ENCODE peak calls at places on chromosomes 7 and 10, in nine cellular contexts. T is naive thymus-derived CD4-positive, alpha-beta T cell; M is gastrocnemius medialis; Q is mammary epithelial cell; G is tibial artery; F is heart right ventricle; A is IMR-90; I is foreskin keratinocyte; D is tibial nerve. H is an unnamed sample. For H3K4me1, the result is how much of the 10 kb centered on the place peaks cover.

GRCh38 chr10:114694735-114695134 is 36.7 kb upstream of the ABLIM1 start:
- DNase-seq in T (peak), M (no peak), Q (no peak), G (no peak), F (no peak), A (no peak), I (no peak), D (no peak), H (no peak)

GRCh38 chr10:81303656-81304055 is 571.3 kb upstream of the NRG3 start:
- DNase-seq in T (no peak), M (no peak), Q (peak), G (no peak), F (no peak), A (no peak), I (no peak), D (no peak), H (no peak)

GRCh38 chr10:26839966-26840627 is 20.7 kb downstream of the ABI1 start:
- DNase-seq in T (no peak), M (no peak), Q (no peak), G (no peak), F (no peak), A (peak), I (no peak), D (no peak), H (no peak)

GRCh38 chr7:44633254-44634186 is 27.1 kb downstream of the OGDH start:
- DNase-seq in T (peak), M (peak), Q (peak), G (peak), F (peak), A (peak), I (peak), D (peak), H (peak)

GRCh38 chr7:156792611-156793010 is 100.4 kb downstream of the LMBR1 start:
- DNase-seq in T (no peak), M (no peak), Q (no peak), G (no peak), F (no peak), A (no peak), I (no peak), D (no peak), H (no peak)

GRCh38 chr7:50022991-50023390 is 70.1 kb downstream of the ZPBP start:
- DNase-seq in T (no peak), M (no peak), Q (no peak), G (no peak), F (no peak), A (no peak), I (no peak), D (no peak), H (no peak)

GRCh38 chr7:150850273-150850672 is 2.0 kb upstream of the AOC1 start:
- DNase-seq in T (no peak), M (no peak), Q (no peak), G (no peak), F (no peak), A (no peak), I (no peak), D (no peak), H (no peak)

GRCh38 chr7:36746347-36746746 is 22.1 kb upstream of the AOAH start:
- DNase-seq in T (no peak), M (no peak), Q (no peak), G (no peak), F (peak), A (peak), I (no peak), D (no peak), H (no peak)

GRCh38 chr7:1056006-1056784 is 11.8 kb downstream of the GPR146 start:
- DNase-seq in T (no peak), M (peak), Q (peak), G (no peak), F (no peak), A (no peak), I (no peak), D (no peak), H (no peak)

GRCh38 chr10:70605153-70605552 is 2.6 kb upstream of the PRF1 start:
- DNase-seq in T (no peak), M (no peak), Q (no peak), G (no peak), F (no peak), A (no peak), I (peak), D (no peak), H (no peak)

GRCh38 chr10:73182568-73182967 is 14.6 kb downstream of the FAM149B1 start:
- DNase-seq in T (no peak), M (no peak), Q (no peak), G (no peak), F (no peak), A (peak), I (no peak), D (no peak), H (no peak)

GRCh38 chr7:23530355-23530754 is 1.4 kb downstream of the TRA2A start:
- DNase-seq in T (peak), M (no peak), Q (peak), G (no peak), F (no peak), A (peak), I (peak), D (no peak), H (no peak)

GRCh38 chr10:78346721-78347120 is 313.1 kb downstream of the RPS24 start:
- DNase-seq in T (no peak), M (no peak), Q (no peak), G (no peak), F (no peak), A (no peak), I (no peak), D (no peak), H (no peak)

GRCh38 chr10:70448236-70448635 is 6.8 kb upstream of the NODAL start:
- DNase-seq in T (no peak), M (no peak), Q (no peak), G (no peak), F (no peak), A (no peak), I (no peak), D (no peak), H (no peak)

GRCh38 chr7:52811537-52811936 is 223.9 kb upstream of the POM121L12 start:
- DNase-seq in T (no peak), M (no peak), Q (no peak), G (no peak), F (no peak), A (no peak), I (no peak), D (no peak), H (no peak)

GRCh38 chr7:128167316-128167691 is 73.8 kb upstream of the LEP start:
- DNase-seq in T (no peak), M (no peak), Q (peak), G (no peak), F (no peak), A (peak), I (no peak), D (no peak), H (no peak)

GRCh38 chr10:122939819-122940543 is 14.0 kb downstream of the C10orf88 start:
- DNase-seq in T (no peak), M (no peak), Q (no peak), G (no peak), F (no peak), A (peak), I (no peak), D (no peak), H (no peak)

GRCh38 chr7:130486114-130486962 is 5.5 kb upstream of the MEST start:
- DNase-seq in T (peak), M (no peak), Q (no peak), G (no peak), F (peak), A (no peak), I (no peak), D (no peak), H (peak)

GRCh38 chr10:132266594-132267161 is 41.1 kb downstream of the STK32C start:
- DNase-seq in T (no peak), M (no peak), Q (no peak), G (no peak), F (peak), A (no peak), I (no peak), D (no peak), H (no peak)

GRCh38 chr7:151083071-151083823 is at the start of gene TMUB1:
- DNase-seq in T (peak), M (peak), Q (peak), G (peak), F (peak), A (peak), I (no peak), D (peak), H (peak)

GRCh38 chr7:30894866-30895408 is 16.7 kb upstream of the AQP1 start:
- DNase-seq in T (no peak), M (no peak), Q (no peak), G (no peak), F (no peak), A (no peak), I (no peak), D (no peak), H (no peak)

GRCh38 chr7:143285454-143285756 is 647 bp downstream of the TMEM139 start:
- DNase-seq in T (no peak), M (no peak), Q (peak), G (no peak), F (peak), A (no peak), I (no peak), D (no peak), H (no peak)

GRCh38 chr7:18151419-18151818 is 123.8 kb upstream of the PRPS1L1 start:
- DNase-seq in T (no peak), M (no peak), Q (no peak), G (no peak), F (no peak), A (no peak), I (no peak), D (no peak), H (no peak)

GRCh38 chr10:101112799-101113594 is 18.1 kb upstream of the TLX1 start:
- DNase-seq in T (no peak), M (no peak), Q (no peak), G (no peak), F (no peak), A (no peak), I (no peak), D (no peak), H (no peak)

GRCh38 chr7:40673285-40673684 is 538.5 kb downstream of the SUGCT start:
- DNase-seq in T (no peak), M (no peak), Q (peak), G (no peak), F (no peak), A (peak), I (no peak), D (no peak), H (no peak)

GRCh38 chr7:7902845-7903244 is 65.8 kb upstream of the GLCCI1 start:
- DNase-seq in T (no peak), M (no peak), Q (no peak), G (no peak), F (no peak), A (no peak), I (no peak), D (no peak), H (no peak)

GRCh38 chr7:13801669-13802068 is 187.8 kb downstream of the ETV1 start:
- DNase-seq in T (no peak), M (no peak), Q (no peak), G (no peak), F (no peak), A (peak), I (no peak), D (no peak), H (no peak)

GRCh38 chr10:48363617-48364355 is 57.3 kb downstream of the MAPK8 start:
- DNase-seq in T (peak), M (peak), Q (peak), G (no peak), F (no peak), A (peak), I (no peak), D (peak), H (no peak)

GRCh38 chr7:130277763-130278643 is 11.3 kb downstream of the CPA2 start:
- DNase-seq in T (no peak), M (peak), Q (no peak), G (peak), F (peak), A (peak), I (no peak), D (peak), H (no peak)

GRCh38 chr10:117674641-117675040 is 132.1 kb downstream of the EMX2 start:
- DNase-seq in T (no peak), M (no peak), Q (no peak), G (no peak), F (no peak), A (no peak), I (no peak), D (no peak), H (no peak)
- H3K27ac ChIP-seq in T (no peak), M (no peak), Q (no peak), G (no peak), F (no peak), A (no peak), I (no peak), D (no peak), H (no peak)

DNA sequence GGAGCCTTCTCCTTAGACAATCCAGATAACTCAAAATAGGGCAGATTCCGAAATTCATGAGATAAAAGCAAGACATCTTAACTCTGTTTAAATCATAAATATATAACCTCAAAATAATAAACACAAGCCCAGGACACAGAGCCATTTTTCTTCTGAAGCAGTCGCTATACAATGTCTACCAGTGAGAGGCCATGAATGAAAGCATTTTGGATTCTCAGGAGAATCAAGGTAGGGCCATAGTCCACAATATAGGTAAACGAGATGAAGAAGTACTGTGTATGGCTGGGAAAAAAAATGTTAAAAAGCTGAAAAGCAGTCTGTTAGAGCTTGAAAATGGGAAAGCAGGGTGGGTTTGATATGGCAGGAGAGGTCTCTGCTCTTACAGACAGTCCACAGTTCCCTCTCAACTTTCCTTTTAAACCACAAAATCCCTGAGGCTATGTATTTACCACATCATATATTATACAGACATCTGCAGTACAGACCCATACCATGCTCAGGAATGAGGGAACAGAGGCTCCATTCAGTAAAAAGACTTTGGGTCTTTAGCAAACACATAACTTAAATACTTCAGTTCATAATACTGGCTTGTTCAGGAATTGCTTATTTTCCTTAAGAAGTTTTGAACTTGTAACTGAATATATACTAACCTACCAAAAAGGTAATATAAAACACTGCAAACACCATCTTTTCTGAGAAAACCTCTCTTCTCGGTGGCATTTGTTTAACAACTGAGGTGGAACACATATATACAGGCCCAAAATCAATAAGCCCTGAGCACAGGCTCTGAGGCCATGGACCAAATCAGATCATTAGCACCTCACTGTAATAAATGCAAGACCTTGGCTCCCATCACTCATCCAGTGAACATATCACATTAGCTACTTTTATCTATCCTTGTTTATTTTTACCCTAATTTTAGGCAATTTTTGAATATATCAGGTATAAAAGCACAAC is 109.3 kb downstream of the SORBS1 start:
- DNase-seq in T (no peak), M (no peak), Q (peak), G (no peak), F (no peak), A (no peak), I (peak), D (no peak), H (no peak)
- H3K4me1 ChIP-seq in T (under half), M (half or more), Q (under half), G (half or more), F (half or more), A (under half), I (under half), D (under half), H (under half)

GRCh38 chr7:3591944-3592343 is 290.9 kb downstream of the SDK1 start:
- DNase-seq in T (no peak), M (no peak), Q (no peak), G (no peak), F (no peak), A (no peak), I (no peak), D (no peak), H (no peak)
- H3K27ac ChIP-seq in T (no peak), M (no peak), Q (no peak), G (no peak), F (no peak), A (no peak), I (no peak), D (no peak), H (no peak)

DNA sequence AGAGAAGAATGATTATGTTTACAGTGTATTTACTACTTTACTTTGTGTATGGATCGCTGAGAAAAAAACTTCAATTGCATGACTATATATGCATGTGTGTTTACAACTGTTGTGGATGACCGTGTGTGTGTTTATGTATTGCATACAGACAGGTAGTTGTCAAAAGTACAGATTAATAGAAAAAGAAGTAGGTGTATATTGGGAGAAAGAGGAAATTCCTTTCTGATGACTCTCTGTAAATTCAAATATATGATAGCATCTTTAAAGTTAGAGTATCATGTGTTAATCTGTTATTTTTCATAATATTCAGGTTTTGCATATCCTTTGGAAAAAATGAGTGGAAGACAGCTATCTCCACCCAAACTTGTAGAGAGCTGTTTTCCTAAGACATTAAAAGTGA is 160.4 kb upstream of the AGR3 start:
- DNase-seq in T (no peak), M (no peak), Q (no peak), G (no peak), F (no peak), A (no peak), I (no peak), D (no peak), H (no peak)
- H3K4me1 ChIP-seq in T (under half), M (under half), Q (under half), G (under half), F (under half), A (under half), I (under half), D (under half), H (under half)

GRCh38 chr10:7950981-7951847 is 103.3 kb upstream of the GATA3 start:
- DNase-seq in T (no peak), M (no peak), Q (no peak), G (no peak), F (no peak), A (peak), I (no peak), D (no peak), H (no peak)
- H3K27ac ChIP-seq in T (no peak), M (no peak), Q (no peak), G (no peak), F (no peak), A (peak), I (no peak), D (no peak), H (no peak)

DNA sequence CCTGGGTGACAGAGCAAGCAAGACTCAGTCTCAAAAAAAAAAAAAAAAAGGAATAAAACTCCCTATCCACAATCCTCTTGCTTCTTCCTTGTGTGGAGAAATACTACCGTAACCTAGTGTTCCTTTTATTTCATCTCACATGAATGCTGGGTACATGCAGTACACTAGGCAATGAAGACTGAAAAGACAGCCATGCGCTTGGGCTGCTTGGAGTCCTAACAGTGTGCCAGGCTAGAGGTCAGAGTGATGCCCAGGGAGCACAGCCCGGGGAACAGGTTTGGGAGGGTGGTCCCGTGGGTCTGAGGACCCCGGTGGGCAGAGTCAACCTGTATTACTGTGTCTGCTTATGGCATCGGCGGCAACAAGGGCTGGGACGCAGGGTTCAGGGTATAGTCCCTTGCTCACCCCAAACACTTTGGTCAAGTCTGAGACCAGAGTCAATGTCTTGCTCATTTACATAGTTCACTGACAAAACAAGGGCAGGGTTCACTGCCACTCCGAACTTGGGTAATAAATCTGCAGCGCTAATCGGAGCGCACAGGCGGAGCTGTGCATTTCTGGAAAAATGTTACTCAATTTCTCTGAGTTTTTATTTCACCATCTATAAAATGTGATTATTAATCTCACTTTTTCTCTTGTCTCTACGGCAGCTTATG is 118.0 kb downstream of the CLEC2L start:
- DNase-seq in T (no peak), M (no peak), Q (no peak), G (no peak), F (no peak), A (no peak), I (no peak), D (no peak), H (no peak)
- H3K4me1 ChIP-seq in T (under half), M (under half), Q (under half), G (under half), F (under half), A (under half), I (under half), D (under half), H (under half)

DNA sequence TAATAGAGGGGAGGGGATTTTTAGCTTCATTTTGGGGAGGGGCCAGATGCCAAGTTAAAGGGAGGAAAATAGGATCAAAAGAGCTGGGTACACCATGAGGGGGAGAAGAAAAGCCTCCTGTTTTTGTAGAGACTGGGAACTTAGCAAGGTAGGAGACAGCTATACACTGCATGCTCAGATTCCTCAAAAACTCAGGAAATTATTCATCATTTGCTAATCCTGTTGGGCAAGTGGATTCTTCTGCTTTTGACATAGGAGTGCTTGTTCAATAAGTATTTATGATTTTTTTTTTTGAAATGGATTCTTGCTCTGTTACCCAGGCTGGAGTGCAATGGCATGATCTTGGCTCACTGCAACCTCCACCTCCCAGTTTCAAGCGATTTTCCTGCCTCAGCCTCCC is 73.4 kb downstream of the LYZL2 start:
- DNase-seq in T (no peak), M (no peak), Q (peak), G (no peak), F (no peak), A (no peak), I (no peak), D (no peak), H (no peak)
- H3K27ac ChIP-seq in T (no peak), M (no peak), Q (no peak), G (no peak), F (no peak), A (no peak), I (no peak), D (no peak), H (no peak)

DNA sequence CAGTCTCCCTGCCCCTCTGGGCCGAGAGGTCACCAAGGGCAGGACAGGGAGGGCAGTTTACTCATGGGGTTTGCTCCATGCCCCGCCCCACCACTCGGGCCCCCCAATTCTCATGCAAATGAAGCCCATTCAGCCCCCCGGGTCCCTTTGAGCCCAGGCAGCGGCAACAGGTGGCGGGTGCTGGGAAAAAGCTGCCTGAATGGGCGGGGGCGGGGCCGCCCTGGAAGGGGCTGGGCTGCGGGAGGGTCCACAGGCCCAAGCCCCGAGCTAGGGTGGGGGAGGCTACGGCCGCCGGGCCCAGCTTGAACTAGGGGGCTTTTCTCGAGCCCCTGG is 5.2 kb downstream of the LFNG start:
- DNase-seq in T (no peak), M (no peak), Q (no peak), G (no peak), F (no peak), A (no peak), I (no peak), D (no peak), H (no peak)
- H3K4me1 ChIP-seq in T (under half), M (under half), Q (half or more), G (under half), F (half or more), A (under half), I (under half), D (half or more), H (half or more)

GRCh38 chr10:22599636-22600228 is 114.6 kb downstream of the PIP4K2A start:
- DNase-seq in T (no peak), M (no peak), Q (no peak), G (no peak), F (no peak), A (no peak), I (no peak), D (no peak), H (no peak)
- H3K27ac ChIP-seq in T (no peak), M (no peak), Q (no peak), G (no peak), F (no peak), A (peak), I (no peak), D (no peak), H (no peak)

H was measured in effector memory CD4-positive, alpha-beta T cell.